ENCODE peak calls at places on chromosomes 1 and 21, in five cellular contexts. R is neuronal stem cell, S is endothelial cell of umbilical vein, P is mammary epithelial cell, N is GM23248. X is an unnamed sample.

GRCh38 chr21:42939581-42940413 is 14.4 kb upstream of the ERVH48-1 start:
- DNase-seq in R (no peak), S (peak), P (peak), N (peak), X (peak)

GRCh38 chr1:44723064-44723463 is 7.9 kb downstream of the RNU5D-1 start:
- DNase-seq in R (no peak), S (no peak), P (no peak), N (no peak), X (no peak)

GRCh38 chr1:9294440-9294773 is 1.7 kb downstream of the SPSB1 start:
- DNase-seq in R (no peak), S (peak), P (peak), N (peak), X (peak)

GRCh38 chr1:30759718-30760281 is 2.2 kb upstream of the LAPTM5 start:
- DNase-seq in R (no peak), S (no peak), P (no peak), N (no peak), X (no peak)

GRCh38 chr1:56436912-56437403 is 142.4 kb downstream of the PLPP3 start:
- DNase-seq in R (peak), S (no peak), P (no peak), N (no peak), X (no peak)

GRCh38 chr1:48681476-48682305 is 95.0 kb downstream of the BEND5 start:
- DNase-seq in R (no peak), S (no peak), P (no peak), N (no peak), X (peak)

GRCh38 chr1:229258031-229258850 is 12.7 kb upstream of the RAB4A start:
- DNase-seq in R (peak), S (peak), P (no peak), N (peak), X (peak)

GRCh38 chr1:225987491-225988316 is 11.4 kb downstream of the SDE2 start:
- DNase-seq in R (no peak), S (peak), P (peak), N (peak), X (peak)

GRCh38 chr1:172273668-172274396 is 146.7 kb upstream of the C1orf105 start:
- DNase-seq in R (no peak), S (no peak), P (no peak), N (peak), X (no peak)

GRCh38 chr21:46121286-46122221 is 23.6 kb downstream of the COL6A2 start:
- DNase-seq in R (no peak), S (no peak), P (no peak), N (no peak), X (no peak)

GRCh38 chr1:209302777-209303642 is 280.5 kb upstream of the CAMK1G start:
- DNase-seq in R (no peak), S (no peak), P (no peak), N (no peak), X (no peak)

GRCh38 chr1:193283026-193283425 is 96.6 kb upstream of the B3GALT2 start:
- DNase-seq in R (no peak), S (no peak), P (no peak), N (peak), X (peak)

GRCh38 chr1:200302893-200303250 is 107.0 kb downstream of the ZNF281 start:
- DNase-seq in R (no peak), S (peak), P (no peak), N (peak), X (no peak)

GRCh38 chr1:245458761-245459174 is 304.0 kb downstream of the KIF26B start:
- DNase-seq in R (no peak), S (no peak), P (no peak), N (peak), X (peak)

GRCh38 chr1:1670866-1671265 is 12.1 kb upstream of the CDK11B start:
- DNase-seq in R (no peak), S (no peak), P (no peak), N (no peak), X (no peak)

GRCh38 chr1:85911742-85912141 is 203.5 kb upstream of the ZNHIT6 start:
- DNase-seq in R (no peak), S (peak), P (no peak), N (peak), X (no peak)

GRCh38 chr21:41583274-41583790 is 75.4 kb upstream of the TMPRSS2 start:
- DNase-seq in R (no peak), S (no peak), P (peak), N (no peak), X (no peak)

GRCh38 chr1:25744140-25744581 is 55.8 kb upstream of the SELENON start:
- DNase-seq in R (no peak), S (peak), P (peak), N (peak), X (peak)

GRCh38 chr1:214027498-214027897 is 39.7 kb downstream of the PROX1 start:
- DNase-seq in R (no peak), S (no peak), P (no peak), N (no peak), X (no peak)

GRCh38 chr1:214028999-214029406 is 41.2 kb downstream of the PROX1 start:
- DNase-seq in R (no peak), S (no peak), P (no peak), N (no peak), X (no peak)

GRCh38 chr1:214028095-214028494 is 40.3 kb downstream of the PROX1 start:
- DNase-seq in R (no peak), S (no peak), P (no peak), N (no peak), X (no peak)

GRCh38 chr1:214028569-214028968 is 40.8 kb downstream of the PROX1 start:
- DNase-seq in R (no peak), S (no peak), P (no peak), N (no peak), X (no peak)

DNA sequence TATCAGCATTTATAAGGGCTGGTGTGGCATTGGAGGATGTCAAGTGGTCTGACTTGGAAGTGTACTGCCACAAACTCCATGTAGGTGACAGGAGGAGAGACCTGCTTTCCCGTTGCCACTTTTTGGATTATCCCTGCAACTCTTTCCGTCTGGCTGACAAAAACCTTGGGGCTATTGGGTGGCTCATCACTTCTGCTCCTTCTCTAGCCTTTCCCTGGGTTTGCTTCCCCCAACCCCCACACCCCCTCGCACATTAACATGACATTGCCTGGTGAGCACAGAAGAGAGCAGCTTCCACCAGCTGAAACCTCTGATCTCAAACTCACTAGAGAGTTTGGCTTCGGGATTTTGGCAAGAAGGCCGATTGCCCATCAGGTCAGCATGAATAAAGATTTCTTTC is 39.2 kb downstream of the PROX1 start:
- DNase-seq in R (no peak), S (no peak), P (no peak), N (no peak), X (no peak)
- H2AFZ ChIP-seq in R (no peak), S (no peak), P (no peak), N (no peak), X (no peak)

DNA sequence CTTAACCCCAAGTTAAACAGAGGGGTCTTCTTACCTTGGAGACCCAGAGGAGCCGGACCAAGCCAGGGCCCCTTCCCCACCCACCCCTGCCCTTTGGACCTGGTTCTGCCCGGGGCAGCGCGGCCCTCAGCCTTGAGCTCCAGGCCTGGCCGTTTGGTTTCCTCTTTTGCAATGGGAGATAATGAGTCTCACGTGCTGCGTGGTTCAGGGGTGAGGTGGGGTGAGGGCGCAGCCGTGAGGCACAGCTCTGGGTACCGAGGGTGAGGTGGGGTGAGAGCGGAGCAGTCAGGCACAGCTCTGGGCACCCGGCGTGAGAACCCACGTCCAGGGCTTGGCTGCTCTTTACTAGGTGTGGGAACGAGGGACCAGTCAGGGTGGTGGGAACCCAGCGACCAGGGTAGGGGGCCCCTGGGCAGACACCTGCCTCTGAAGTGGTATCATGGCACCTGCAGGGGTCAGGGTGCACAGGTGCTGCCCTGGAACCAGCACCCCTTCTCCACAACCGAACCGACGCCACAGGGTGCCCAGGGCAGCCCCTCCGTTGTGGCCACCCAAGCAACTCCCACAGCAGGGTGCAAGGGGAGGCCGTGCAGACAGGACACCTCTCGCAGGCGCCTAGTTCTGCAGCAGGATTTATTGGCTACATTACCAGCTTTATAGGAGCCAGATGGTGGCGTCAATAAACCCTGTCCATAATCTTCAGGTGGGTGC is 182.3 kb downstream of the PRDM16 start:
- DNase-seq in R (no peak), S (no peak), P (no peak), N (no peak), X (no peak)
- H3K4me3 ChIP-seq in R (no peak), S (no peak), P (no peak), N (no peak), X (no peak)

DNA sequence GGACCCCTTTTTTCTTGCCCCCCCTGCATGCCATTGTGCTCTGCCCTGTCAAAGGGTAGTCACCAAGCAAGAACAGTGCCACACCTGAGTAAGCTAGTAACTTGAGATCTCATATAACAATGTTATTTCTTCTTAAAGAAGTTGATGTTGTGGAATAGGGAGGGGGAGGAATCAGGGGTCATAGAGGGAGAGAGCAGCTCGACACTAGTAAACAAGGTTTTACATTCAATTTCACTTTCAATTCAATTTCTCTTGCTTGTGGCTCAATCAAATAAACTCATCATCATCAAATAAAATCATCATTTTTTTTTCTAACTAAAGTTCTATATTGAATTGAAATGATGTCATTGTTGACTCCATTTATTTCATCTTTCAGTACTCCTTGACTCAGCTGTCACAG is 106.4 kb downstream of the CRB1 start:
- DNase-seq in R (no peak), S (no peak), P (no peak), N (no peak), X (no peak)
- H2AFZ ChIP-seq in R (no peak), S (no peak), P (no peak), N (no peak), X (no peak)

GRCh38 chr21:16476056-16476850 is 746.5 kb downstream of the USP25 start:
- DNase-seq in R (no peak), S (peak), P (no peak), N (peak), X (peak)
- H3K4me3 ChIP-seq in R (no peak), S (no peak), P (no peak), N (no peak), X (no peak)

DNA sequence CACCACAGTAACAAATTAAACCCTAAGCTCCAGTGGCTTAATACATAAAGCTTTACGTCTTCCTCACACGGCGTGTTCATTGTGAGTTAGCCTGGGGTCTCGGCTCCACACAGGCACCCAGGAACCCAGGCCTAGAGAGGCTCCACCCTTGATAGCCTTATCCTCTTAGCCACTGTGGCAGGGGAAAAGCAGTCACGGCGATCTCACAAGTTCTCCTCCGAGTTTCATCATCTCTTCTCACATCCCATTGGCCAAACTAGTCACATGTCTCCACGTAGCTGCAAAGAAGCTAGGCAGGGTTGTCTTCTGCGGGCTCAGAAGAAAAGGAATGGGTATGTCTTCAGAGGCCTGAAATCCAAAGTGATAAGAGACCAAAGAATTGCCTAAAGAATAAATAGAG is 122.3 kb upstream of the GRIK3 start:
- DNase-seq in R (no peak), S (no peak), P (no peak), N (no peak), X (no peak)
- H2AFZ ChIP-seq in R (no peak), S (no peak), P (no peak), N (no peak), X (no peak)

DNA sequence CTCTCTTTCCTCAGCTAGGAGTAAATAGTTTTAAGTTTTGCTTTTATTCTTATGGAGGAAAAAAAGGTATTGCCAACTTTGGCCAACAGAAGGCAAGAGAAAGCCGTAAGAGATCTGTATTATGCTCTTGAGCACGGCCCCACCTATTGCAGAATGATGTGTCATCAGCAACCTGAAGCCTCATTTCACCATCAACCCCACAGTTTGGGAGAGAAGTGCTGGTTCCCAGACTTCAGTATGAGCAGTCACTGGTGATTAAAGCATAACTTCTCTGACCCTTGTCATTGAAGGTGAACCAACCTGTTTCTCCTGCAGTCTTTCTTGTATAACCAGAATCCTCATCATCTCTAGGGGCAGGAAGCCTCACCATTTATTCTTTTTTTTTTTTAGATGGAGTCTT is 100.2 kb downstream of the SIPA1L2 start:
- DNase-seq in R (no peak), S (no peak), P (peak), N (no peak), X (peak)
- H3K4me3 ChIP-seq in R (no peak), S (no peak), P (no peak), N (no peak), X (no peak)

GRCh38 chr1:41486892-41487728 is 2.6 kb upstream of the EDN2 start:
- DNase-seq in R (peak), S (no peak), P (no peak), N (no peak), X (peak)

GRCh38 chr1:41486053-41486891 is 1.8 kb upstream of the EDN2 start:
- DNase-seq in R (peak), S (no peak), P (no peak), N (peak), X (peak)

GRCh38 chr1:41484881-41485280 is 398 bp upstream of the EDN2 start:
- DNase-seq in R (no peak), S (no peak), P (no peak), N (no peak), X (no peak)

GRCh38 chr1:41483960-41484844 is at the start of gene EDN2:
- DNase-seq in R (no peak), S (no peak), P (peak), N (peak), X (no peak)

GRCh38 chr1:41485605-41486004 is 1.1 kb upstream of the EDN2 start:
- DNase-seq in R (no peak), S (peak), P (peak), N (peak), X (peak)
- H2AFZ ChIP-seq in R (no peak), S (no peak), P (no peak), N (no peak), X (no peak)

GRCh38 chr1:89170171-89171066 is 5.4 kb downstream of the GBP7 start:
- DNase-seq in R (no peak), S (no peak), P (no peak), N (no peak), X (no peak)

GRCh38 chr1:89166705-89167104 is 9.1 kb downstream of the GBP7 start:
- DNase-seq in R (no peak), S (no peak), P (no peak), N (peak), X (no peak)

GRCh38 chr1:89171067-89171438 is 4.8 kb downstream of the GBP7 start:
- DNase-seq in R (no peak), S (no peak), P (no peak), N (no peak), X (no peak)

GRCh38 chr1:89169166-89169565 is 6.6 kb downstream of the GBP7 start:
- DNase-seq in R (no peak), S (no peak), P (no peak), N (no peak), X (no peak)

DNA sequence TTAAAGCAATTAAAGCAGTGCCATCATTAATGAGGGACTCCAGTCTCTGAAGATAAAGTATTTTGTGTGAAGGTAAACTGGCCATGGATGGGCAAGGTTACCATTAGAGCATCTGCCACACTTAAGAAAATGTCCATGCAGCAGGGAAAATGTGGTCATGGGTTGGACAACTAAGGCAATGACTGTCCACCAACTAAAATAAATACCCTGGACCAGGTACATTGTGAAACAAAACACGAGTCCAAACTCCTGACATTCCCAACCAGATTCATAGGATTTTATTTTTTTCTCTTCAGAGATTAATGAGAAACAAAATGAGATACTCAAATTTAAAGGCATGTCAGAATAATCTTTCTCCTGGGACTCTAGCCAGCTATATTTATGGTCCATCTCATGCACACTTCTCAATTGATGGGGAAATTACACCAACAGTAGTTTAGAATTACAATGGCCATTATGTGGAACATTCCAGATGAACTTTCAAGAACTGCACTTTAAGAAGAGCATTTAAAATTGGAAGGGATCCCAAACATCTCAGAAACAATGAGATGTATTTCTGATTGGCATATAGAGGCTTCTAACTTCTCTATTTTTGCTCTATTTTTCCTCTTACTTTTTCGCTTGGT is 8.1 kb downstream of the GBP7 start:
- DNase-seq in R (no peak), S (no peak), P (no peak), N (no peak), X (no peak)
- H3K4me3 ChIP-seq in R (no peak), S (no peak), P (no peak), N (no peak), X (no peak)

DNA sequence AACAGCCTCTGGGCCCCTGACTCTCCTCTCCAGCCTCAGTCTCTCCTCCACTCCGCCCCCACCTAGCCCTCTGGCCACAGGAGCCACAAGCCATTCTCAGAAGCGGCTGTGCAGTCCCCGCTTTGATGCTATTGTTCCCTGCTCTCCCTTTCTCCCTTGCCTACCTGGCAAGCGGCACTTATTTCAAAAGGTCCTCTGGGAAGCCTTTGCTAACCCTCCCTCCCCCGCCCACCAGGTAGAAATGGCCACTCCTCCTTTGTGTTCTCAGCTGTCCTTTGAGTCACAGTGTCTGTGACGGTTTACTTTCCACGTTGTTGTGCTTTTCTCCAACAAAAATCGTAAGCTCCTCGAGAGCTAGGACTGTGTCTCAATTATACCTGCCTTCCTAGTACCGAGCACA is 338.4 kb upstream of the PROX1 start:
- DNase-seq in R (no peak), S (no peak), P (no peak), N (no peak), X (no peak)
- H2AFZ ChIP-seq in R (no peak), S (no peak), P (no peak), N (no peak), X (no peak)

GRCh38 chr1:46362158-46362557 is 21.6 kb downstream of the NSUN4 start:
- DNase-seq in R (no peak), S (no peak), P (no peak), N (no peak), X (no peak)
- H3K4me3 ChIP-seq in R (no peak), S (no peak), P (no peak), N (no peak), X (no peak)

X was measured in astrocyte.